ENCODE peak calls at places on chromosome 20, in five cellular contexts. U is thyroid gland, W is K562, S is breast epithelium, R is heart left ventricle. D is an unnamed sample. For H3K4me1, the result is how much of the 10 kb centered on the place peaks cover.

GRCh38 chr20:41553142-41553879 is 64.9 kb downstream of the CHD6 start:
- DNase-seq in U (peak), W (no peak), S (no peak), R (no peak), D (no peak)

GRCh38 chr20:23920408-23920780 is 40.8 kb upstream of the CST5 start:
- DNase-seq in U (no peak), W (no peak), S (no peak), R (no peak), D (no peak)

GRCh38 chr20:24490598-24490997 is 21.2 kb downstream of the SYNDIG1 start:
- DNase-seq in U (no peak), W (no peak), S (no peak), R (no peak), D (no peak)

GRCh38 chr20:7714549-7714948 is 225.7 kb downstream of the HAO1 start:
- DNase-seq in U (no peak), W (no peak), S (no peak), R (no peak), D (no peak)

GRCh38 chr20:57313951-57314350 is 15.7 kb upstream of the SPO11 start:
- DNase-seq in U (no peak), W (no peak), S (no peak), R (no peak), D (no peak)

GRCh38 chr20:41245086-41245707 is 72.3 kb downstream of the ZHX3 start:
- DNase-seq in U (peak), W (no peak), S (no peak), R (no peak), D (no peak)

GRCh38 chr20:41314386-41314785 is 3.1 kb downstream of the ZHX3 start:
- DNase-seq in U (no peak), W (no peak), S (no peak), R (no peak), D (no peak)

GRCh38 chr20:3730803-3731370 is 1.6 kb upstream of the HSPA12B start:
- DNase-seq in U (no peak), W (no peak), S (no peak), R (peak), D (no peak)

GRCh38 chr20:9454781-9455180 is 59.6 kb upstream of the LAMP5 start:
- DNase-seq in U (no peak), W (no peak), S (no peak), R (no peak), D (no peak)

GRCh38 chr20:2602746-2603145 is 49.7 kb upstream of the NOP56 start:
- DNase-seq in U (no peak), W (no peak), S (no peak), R (no peak), D (no peak)

GRCh38 chr20:19506021-19506420 is 252.0 kb upstream of the RIN2 start:
- DNase-seq in U (no peak), W (no peak), S (no peak), R (no peak), D (no peak)

GRCh38 chr20:34954905-34955231 is 738 bp downstream of the GSS start:
- DNase-seq in U (peak), W (peak), S (no peak), R (peak), D (no peak)

GRCh38 chr20:9409352-9409751 is 105.0 kb upstream of the LAMP5 start:
- DNase-seq in U (no peak), W (no peak), S (no peak), R (no peak), D (no peak)

GRCh38 chr20:1824834-1825233 is 70.4 kb upstream of the SIRPA start:
- DNase-seq in U (no peak), W (no peak), S (no peak), R (no peak), D (no peak)

GRCh38 chr20:4471221-4471620 is 250.5 kb upstream of the PRND start:
- DNase-seq in U (no peak), W (no peak), S (no peak), R (no peak), D (no peak)

GRCh38 chr20:58661298-58662141 is 10.4 kb downstream of the STX16 start:
- DNase-seq in U (peak), W (no peak), S (no peak), R (no peak), D (no peak)

GRCh38 chr20:56420940-56421688 is 9.1 kb downstream of the CASS4 start:
- DNase-seq in U (no peak), W (no peak), S (no peak), R (no peak), D (no peak)

GRCh38 chr20:38635721-38636285 is 34.2 kb downstream of the ARHGAP40 start:
- DNase-seq in U (no peak), W (peak), S (no peak), R (no peak), D (no peak)

GRCh38 chr20:57061058-57061900 is 205.2 kb downstream of the BMP7 start:
- DNase-seq in U (peak), W (peak), S (peak), R (no peak), D (no peak)

GRCh38 chr20:16378122-16378521 is 195.1 kb downstream of the KIF16B start:
- DNase-seq in U (no peak), W (no peak), S (no peak), R (no peak), D (no peak)

GRCh38 chr20:31722388-31723281 is at the start of gene BCL2L1:
- DNase-seq in U (peak), W (peak), S (peak), R (peak), D (peak)

GRCh38 chr20:32207626-32208498 is at the start of the genes PLAGL2 and POFUT1:
- DNase-seq in U (peak), W (peak), S (peak), R (peak), D (peak)

GRCh38 chr20:54194724-54195438 is 13.0 kb upstream of the PFDN4 start:
- DNase-seq in U (no peak), W (no peak), S (no peak), R (no peak), D (no peak)

GRCh38 chr20:47343007-47343472 is 13.5 kb downstream of the ZMYND8 start:
- DNase-seq in U (no peak), W (no peak), S (no peak), R (no peak), D (no peak)

GRCh38 chr20:58721951-58722371 is 29.4 kb downstream of the NPEPL1 start:
- DNase-seq in U (no peak), W (no peak), S (peak), R (peak), D (no peak)

GRCh38 chr20:46699651-46700359 is 9.6 kb upstream of the SLC2A10 start:
- DNase-seq in U (no peak), W (peak), S (no peak), R (no peak), D (no peak)

GRCh38 chr20:35448788-35449373 is 6.5 kb upstream of the CEP250 start:
- DNase-seq in U (no peak), W (no peak), S (no peak), R (no peak), D (no peak)

GRCh38 chr20:2217857-2218529 is 77.8 kb upstream of the TGM3 start:
- DNase-seq in U (no peak), W (no peak), S (no peak), R (no peak), D (no peak)

GRCh38 chr20:24379116-24379927 is 90.1 kb upstream of the SYNDIG1 start:
- DNase-seq in U (no peak), W (no peak), S (no peak), R (peak), D (no peak)

GRCh38 chr20:53899351-53900167 is 170.8 kb downstream of the BCAS1 start:
- DNase-seq in U (no peak), W (peak), S (no peak), R (no peak), D (no peak)

GRCh38 chr20:37567331-37567665 is 39.6 kb upstream of the BLCAP start:
- DNase-seq in U (no peak), W (no peak), S (no peak), R (no peak), D (no peak)

DNA sequence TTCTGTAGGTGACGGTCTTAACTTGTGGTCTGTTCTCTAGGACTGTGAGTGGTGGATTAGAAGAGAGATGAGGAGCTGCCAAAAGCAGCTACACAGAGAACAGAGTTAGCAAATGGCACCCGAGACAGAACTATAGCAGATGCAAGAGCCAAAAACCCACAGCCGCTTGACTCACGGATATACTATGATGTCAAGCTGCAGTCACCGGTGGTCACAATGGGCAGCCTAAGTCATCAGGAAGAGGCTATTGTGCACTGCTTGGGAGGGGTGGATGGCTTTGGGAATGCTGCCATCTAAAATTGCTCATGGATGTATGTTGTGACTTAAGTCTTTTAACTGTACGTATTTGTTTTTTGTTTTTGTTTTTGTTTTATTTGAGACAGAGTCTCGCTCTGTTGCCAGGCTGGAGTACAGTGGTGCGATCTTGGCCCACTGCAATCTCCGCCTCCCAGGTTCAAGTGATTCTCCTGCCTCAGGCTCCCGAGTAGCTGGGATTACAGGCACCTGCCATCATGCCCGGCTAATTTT is at the start of gene GTSF1L:
- DNase-seq in U (no peak), W (no peak), S (no peak), R (no peak), D (no peak)
- H3K4me1 ChIP-seq in U (under half), W (under half), S (under half), R (under half), D (under half)

DNA sequence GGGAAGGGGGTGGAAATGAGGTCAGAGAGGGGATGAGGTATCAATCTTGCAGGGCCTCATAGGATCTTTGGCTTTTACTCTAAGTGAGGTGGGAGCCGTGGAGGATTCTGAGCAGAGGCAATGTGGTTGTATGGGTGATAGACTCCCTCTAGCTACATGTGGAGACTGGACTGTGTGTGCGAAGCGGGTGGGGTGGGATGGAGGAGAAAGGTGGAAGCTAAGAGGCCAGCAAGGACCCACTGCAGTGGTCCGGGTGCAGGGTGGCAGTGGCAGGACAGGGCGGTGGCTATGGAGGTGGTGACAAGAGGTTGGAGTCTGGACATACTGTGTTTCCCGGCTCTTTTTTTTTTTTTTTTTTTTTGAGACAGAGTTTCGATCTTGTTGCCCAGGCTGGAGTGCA is 62.4 kb upstream of the PTPN1 start:
- DNase-seq in U (no peak), W (no peak), S (no peak), R (no peak), D (no peak)
- H3K4me1 ChIP-seq in U (under half), W (under half), S (under half), R (under half), D (under half)

GRCh38 chr20:48761914-48762313 is 65.9 kb downstream of the PREX1 start:
- DNase-seq in U (no peak), W (no peak), S (no peak), R (no peak), D (no peak)
- H3K4me1 ChIP-seq in U (under half), W (under half), S (under half), R (under half), D (under half)

GRCh38 chr20:36519944-36520343 is 21.4 kb upstream of the MYL9 start:
- DNase-seq in U (no peak), W (no peak), S (no peak), R (no peak), D (no peak)
- H3K4me1 ChIP-seq in U (under half), W (under half), S (under half), R (under half), D (under half)

DNA sequence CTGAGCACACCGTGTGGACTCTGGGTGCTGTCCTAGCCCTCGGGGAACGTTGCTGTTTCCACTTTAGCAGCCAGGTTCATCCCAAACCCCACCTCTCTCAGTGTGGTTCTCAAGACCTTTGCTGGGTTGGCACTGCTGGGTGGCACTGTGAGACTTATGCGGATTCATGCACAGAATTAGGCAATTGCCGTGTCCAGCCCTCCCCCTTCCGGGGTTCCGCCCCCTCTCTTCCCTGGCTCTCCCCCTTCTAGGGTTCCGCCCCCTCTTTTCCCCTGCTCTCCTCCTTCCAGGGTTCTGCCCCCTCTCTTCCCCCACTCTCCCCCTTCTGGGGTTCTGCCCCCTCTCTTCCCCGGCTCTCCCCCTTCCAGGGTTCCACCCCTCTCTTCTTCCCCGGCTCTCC is 39.8 kb upstream of the SLCO4A1 start:
- DNase-seq in U (no peak), W (peak), S (peak), R (no peak), D (no peak)
- H3K4me1 ChIP-seq in U (under half), W (under half), S (under half), R (under half), D (under half)

D was measured in tibial nerve.